ENCODE peak calls at places on chromosomes 6 and 20, in five cellular contexts. One of them, this sample, is unnamed. For H3K4me1, the result is how much of the 10 kb centered on the place peaks cover.

GRCh38 chr6:32973934-32974333 is 5.5 kb downstream of the BRD2 start:
- DNase-seq in tibial artery: no peak
- DNase-seq in sigmoid colon: no peak
- DNase-seq in HCT116: no peak
- DNase-seq in colonic mucosa: peak
- DNase-seq in this sample: peak

GRCh38 chr20:57594092-57594911 is 25.9 kb downstream of the ZBP1 start:
- DNase-seq in tibial artery: no peak
- DNase-seq in sigmoid colon: peak
- DNase-seq in HCT116: peak
- DNase-seq in colonic mucosa: no peak
- DNase-seq in this sample: no peak

GRCh38 chr6:84882768-84883766 is 118.7 kb upstream of the TBX18 start:
- DNase-seq in tibial artery: no peak
- DNase-seq in sigmoid colon: no peak
- DNase-seq in HCT116: no peak
- DNase-seq in colonic mucosa: no peak
- DNase-seq in this sample: no peak

GRCh38 chr6:129641344-129641743 is 68.6 kb downstream of the ARHGAP18 start:
- DNase-seq in tibial artery: no peak
- DNase-seq in sigmoid colon: no peak
- DNase-seq in HCT116: peak
- DNase-seq in colonic mucosa: no peak
- DNase-seq in this sample: no peak

GRCh38 chr6:150541587-150541986 is 58.1 kb upstream of the PLEKHG1 start:
- DNase-seq in tibial artery: no peak
- DNase-seq in sigmoid colon: no peak
- DNase-seq in HCT116: no peak
- DNase-seq in colonic mucosa: no peak
- DNase-seq in this sample: no peak

GRCh38 chr6:17173071-17173470 is 71.2 kb downstream of the STMND1 start:
- DNase-seq in tibial artery: no peak
- DNase-seq in sigmoid colon: no peak
- DNase-seq in HCT116: no peak
- DNase-seq in colonic mucosa: no peak
- DNase-seq in this sample: no peak

GRCh38 chr6:4039348-4039747 is 39.6 kb downstream of the FAM217A start:
- DNase-seq in tibial artery: no peak
- DNase-seq in sigmoid colon: no peak
- DNase-seq in HCT116: no peak
- DNase-seq in colonic mucosa: no peak
- DNase-seq in this sample: no peak

GRCh38 chr20:2006452-2007381 is 12.9 kb upstream of the PDYN start:
- DNase-seq in tibial artery: no peak
- DNase-seq in sigmoid colon: no peak
- DNase-seq in HCT116: peak
- DNase-seq in colonic mucosa: no peak
- DNase-seq in this sample: no peak

GRCh38 chr20:8163543-8163942 is 31.5 kb downstream of the PLCB1 start:
- DNase-seq in tibial artery: no peak
- DNase-seq in sigmoid colon: no peak
- DNase-seq in HCT116: no peak
- DNase-seq in colonic mucosa: no peak
- DNase-seq in this sample: no peak

GRCh38 chr20:17648782-17649730 is 33.0 kb downstream of the RRBP1 start:
- DNase-seq in tibial artery: peak
- DNase-seq in sigmoid colon: peak
- DNase-seq in HCT116: no peak
- DNase-seq in colonic mucosa: peak
- DNase-seq in this sample: no peak
- H3K27ac ChIP-seq in tibial artery: peak
- H3K27ac ChIP-seq in sigmoid colon: peak
- H3K27ac ChIP-seq in HCT116: no peak
- H3K27ac ChIP-seq in colonic mucosa: no peak
- H3K27ac ChIP-seq in this sample: peak

DNA sequence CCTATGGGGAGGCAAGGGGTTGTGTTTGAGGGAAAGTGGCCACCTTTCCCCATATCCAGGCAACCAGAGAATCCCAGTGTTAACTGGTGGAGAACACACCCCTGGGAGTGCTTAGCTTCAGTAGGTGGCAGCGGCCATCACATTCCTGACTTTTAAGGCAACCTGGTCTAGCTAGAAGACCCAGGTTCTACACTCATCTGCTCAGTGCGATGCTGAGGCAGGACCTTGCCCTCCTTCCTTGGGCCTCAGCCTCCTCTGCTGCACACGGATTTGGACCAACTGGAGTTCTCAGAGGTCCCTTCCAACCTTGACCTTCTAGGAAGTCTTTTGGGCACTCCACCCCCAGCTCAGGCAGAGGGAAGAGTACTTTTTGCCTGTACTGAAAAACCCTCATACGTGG is 3.0 kb downstream of the CCND3 start:
- DNase-seq in tibial artery: no peak
- DNase-seq in sigmoid colon: no peak
- DNase-seq in HCT116: no peak
- DNase-seq in colonic mucosa: no peak
- DNase-seq in this sample: no peak
- H3K4me1 ChIP-seq in tibial artery: under half
- H3K4me1 ChIP-seq in sigmoid colon: under half
- H3K4me1 ChIP-seq in HCT116: under half
- H3K4me1 ChIP-seq in colonic mucosa: under half
- H3K4me1 ChIP-seq in this sample: half or more

GRCh38 chr6:119974430-119975159 is 625.0 kb upstream of the MAN1A1 start:
- DNase-seq in tibial artery: no peak
- DNase-seq in sigmoid colon: no peak
- DNase-seq in HCT116: no peak
- DNase-seq in colonic mucosa: no peak
- DNase-seq in this sample: no peak

GRCh38 chr6:119978274-119978889 is 628.8 kb upstream of the MAN1A1 start:
- DNase-seq in tibial artery: no peak
- DNase-seq in sigmoid colon: no peak
- DNase-seq in HCT116: no peak
- DNase-seq in colonic mucosa: no peak
- DNase-seq in this sample: no peak

GRCh38 chr6:119980802-119981201 is 631.2 kb upstream of the MAN1A1 start:
- DNase-seq in tibial artery: no peak
- DNase-seq in sigmoid colon: no peak
- DNase-seq in HCT116: no peak
- DNase-seq in colonic mucosa: no peak
- DNase-seq in this sample: no peak

DNA sequence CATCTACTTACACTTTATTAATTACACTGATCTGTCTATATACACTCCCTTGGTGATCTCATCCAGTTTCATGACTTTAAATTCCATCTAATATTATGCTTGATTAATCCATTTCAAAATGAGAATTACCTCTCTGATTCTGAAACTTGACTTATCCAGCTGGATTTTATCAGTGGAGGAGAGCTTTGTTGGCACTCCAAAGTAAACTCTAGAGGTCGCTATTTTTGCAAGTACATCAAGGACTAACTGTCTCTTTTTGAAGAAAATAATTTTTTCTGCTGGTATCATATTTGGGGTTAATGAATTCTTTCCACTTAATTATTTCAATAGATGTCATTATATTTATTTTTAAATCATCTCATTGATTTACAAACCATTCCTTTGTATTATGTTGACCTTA is 630.3 kb upstream of the MAN1A1 start:
- DNase-seq in tibial artery: no peak
- DNase-seq in sigmoid colon: no peak
- DNase-seq in HCT116: peak
- DNase-seq in colonic mucosa: no peak
- DNase-seq in this sample: no peak
- TF ChIP-seq CTCF in tibial artery: no peak
- TF ChIP-seq CTCF in sigmoid colon: no peak
- TF ChIP-seq CTCF in HCT116: peak
- TF ChIP-seq CTCF in colonic mucosa: no peak
- TF ChIP-seq CTCF in this sample: no peak

DNA sequence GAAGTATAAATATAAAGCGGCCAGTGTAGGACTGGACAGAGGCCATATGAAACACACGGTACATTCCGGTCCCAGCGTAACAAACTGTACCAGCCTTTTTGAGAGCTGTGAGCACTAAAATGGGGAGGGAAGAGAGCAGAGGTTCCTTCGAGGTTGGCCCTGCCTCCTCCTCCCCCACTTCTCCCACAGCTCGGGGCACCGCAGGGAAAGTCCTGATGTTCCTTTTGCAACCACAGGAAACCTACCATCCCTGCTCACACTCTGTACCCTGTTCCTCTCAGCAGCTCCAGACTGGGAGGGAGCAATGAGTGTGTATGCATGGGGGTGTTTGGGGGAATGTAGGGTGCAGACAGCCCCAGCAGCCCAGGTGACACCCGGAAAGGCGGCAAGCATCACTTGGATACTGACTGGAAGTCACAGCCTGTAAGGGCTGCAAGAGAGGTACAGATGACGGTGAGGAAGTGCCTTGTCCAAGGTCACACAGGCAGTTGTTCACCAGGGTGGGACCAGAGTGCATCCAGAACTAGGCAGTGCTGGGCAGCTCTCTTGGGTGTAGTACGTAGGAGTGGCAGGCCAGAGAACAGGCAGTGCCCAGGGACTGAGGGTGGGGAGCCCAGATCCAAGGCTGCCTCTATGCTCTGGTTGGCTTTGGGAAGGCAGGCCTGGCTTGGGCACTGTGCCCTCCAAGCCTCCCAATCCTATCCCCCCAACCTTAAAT is 11.0 kb upstream of the ARMC12 start:
- DNase-seq in tibial artery: peak
- DNase-seq in sigmoid colon: peak
- DNase-seq in HCT116: no peak
- DNase-seq in colonic mucosa: peak
- DNase-seq in this sample: peak
- H3K27ac ChIP-seq in tibial artery: peak
- H3K27ac ChIP-seq in sigmoid colon: peak
- H3K27ac ChIP-seq in HCT116: peak
- H3K27ac ChIP-seq in colonic mucosa: peak
- H3K27ac ChIP-seq in this sample: peak

This sample was measured in esophagus muscularis mucosa.